ENCODE peak calls at places on chromosomes 12 and 14, in ten cellular contexts. E is mucosa of descending colon, O is right atrium auricular region, I is prostate gland, G is tibial artery, P is Peyer's patch, Y is mesenchymal stem cell, K is A549, V is pancreas, S is left lung. A is an unnamed sample.

GRCh38 chr12:70609739-70610491 is 27.3 kb downstream of the PTPRB start:
- DNase-seq in E (peak; percentile 78), O (peak; percentile 74), I (peak; percentile 9), G (peak; percentile 69), P (peak; percentile 74), Y (peak; percentile 22), K (peak; percentile 21), V (no peak), S (peak; percentile 74), A (peak; percentile 53)

GRCh38 chr12:104637616-104638015 is 180.9 kb downstream of the CHST11 start:
- DNase-seq in E (no peak), O (no peak), I (no peak), G (no peak), P (no peak), Y (no peak), K (no peak), V (no peak), S (no peak), A (no peak)

GRCh38 chr12:107091989-107092641 is 1.2 kb downstream of the CRY1 start:
- DNase-seq in E (peak; percentile 47), O (no peak), I (peak; percentile 53), G (no peak), P (no peak), Y (peak; percentile 99), K (peak; percentile 75), V (peak; percentile 36), S (no peak), A (peak; percentile 82)

GRCh38 chr14:104115691-104116543 is 22.5 kb upstream of the KIF26A start:
- DNase-seq in E (no peak), O (no peak), I (peak; percentile 36), G (peak; percentile 61), P (peak; percentile 51), Y (no peak), K (no peak), V (peak; percentile 17), S (peak; percentile 80), A (no peak)

GRCh38 chr14:68442828-68443460 is 349.9 kb downstream of the ZFP36L1 start:
- DNase-seq in E (no peak), O (no peak), I (no peak), G (no peak), P (no peak), Y (peak; percentile 30), K (no peak), V (no peak), S (no peak), A (no peak)

GRCh38 chr12:58378038-58378437 is 436.7 kb downstream of the ATP23 start:
- DNase-seq in E (no peak), O (no peak), I (no peak), G (no peak), P (no peak), Y (no peak), K (no peak), V (no peak), S (no peak), A (no peak)

GRCh38 chr12:116484807-116485206 is 74.4 kb upstream of the MAP1LC3B2 start:
- DNase-seq in E (no peak), O (no peak), I (no peak), G (no peak), P (no peak), Y (no peak), K (no peak), V (no peak), S (no peak), A (peak; percentile 34)

GRCh38 chr12:74111688-74112360 is 425.8 kb upstream of the ATXN7L3B start:
- DNase-seq in E (no peak), O (no peak), I (no peak), G (no peak), P (no peak), Y (peak; percentile 47), K (no peak), V (peak; percentile 4), S (no peak), A (no peak)

GRCh38 chr12:112165624-112166023 is 40.3 kb downstream of the TRAFD1 start:
- DNase-seq in E (no peak), O (no peak), I (no peak), G (peak; percentile 33), P (peak; percentile 25), Y (no peak), K (no peak), V (no peak), S (no peak), A (no peak)

GRCh38 chr14:88272390-88273019 is 50.6 kb downstream of the KCNK10 start:
- DNase-seq in E (no peak), O (no peak), I (no peak), G (no peak), P (no peak), Y (no peak), K (no peak), V (no peak), S (no peak), A (no peak)

GRCh38 chr12:12331896-12332295 is 18.1 kb downstream of the MANSC1 start:
- DNase-seq in E (peak; percentile 61), O (no peak), I (peak; percentile 32), G (no peak), P (no peak), Y (no peak), K (no peak), V (peak; percentile 35), S (no peak), A (no peak)

GRCh38 chr12:121628037-121628436 is 1.7 kb downstream of the ORAI1 start:
- DNase-seq in E (peak; percentile 49), O (no peak), I (no peak), G (no peak), P (peak; percentile 71), Y (peak; percentile 40), K (no peak), V (peak; percentile 23), S (no peak), A (no peak)

GRCh38 chr12:53213348-53213747 is 6.3 kb upstream of the ITGB7 start:
- DNase-seq in E (peak; percentile 92), O (peak; percentile 82), I (peak; percentile 78), G (peak; percentile 87), P (peak; percentile 93), Y (peak; percentile 75), K (peak; percentile 91), V (peak; percentile 67), S (peak; percentile 97), A (peak; percentile 87)

GRCh38 chr14:67411820-67412421 is at the start of gene PLEK2:
- DNase-seq in E (peak; percentile 88), O (no peak), I (peak; percentile 38), G (no peak), P (peak; percentile 88), Y (no peak), K (peak; percentile 40), V (peak; percentile 79), S (peak; percentile 89), A (no peak)

GRCh38 chr12:34206061-34206785 is 183.9 kb downstream of the ALG10 start:
- DNase-seq in E (no peak), O (no peak), I (no peak), G (no peak), P (no peak), Y (no peak), K (no peak), V (no peak), S (no peak), A (no peak)
- H3K9me3 ChIP-seq in E (peaks cover 52% of the 10 kb centered on the region), O (no peaks in the 10 kb centered on the region), I (no peaks in the 10 kb centered on the region), G (no peaks in the 10 kb centered on the region), P (no peaks in the 10 kb centered on the region), Y (no peaks in the 10 kb centered on the region), K (no peaks in the 10 kb centered on the region), V (no peaks in the 10 kb centered on the region), S (no peaks in the 10 kb centered on the region), A (no peaks in the 10 kb centered on the region)

GRCh38 chr14:28946267-28946666 is 179.7 kb downstream of the FOXG1 start:
- DNase-seq in E (no peak), O (no peak), I (no peak), G (no peak), P (no peak), Y (no peak), K (no peak), V (no peak), S (no peak), A (no peak)

GRCh38 chr14:28949503-28949902 is 182.9 kb downstream of the FOXG1 start:
- DNase-seq in E (no peak), O (no peak), I (peak; percentile 3), G (no peak), P (no peak), Y (no peak), K (no peak), V (no peak), S (no peak), A (no peak)

GRCh38 chr14:28954025-28954424 is 187.4 kb downstream of the FOXG1 start:
- DNase-seq in E (no peak), O (no peak), I (no peak), G (no peak), P (no peak), Y (no peak), K (no peak), V (no peak), S (no peak), A (no peak)

GRCh38 chr14:28952707-28953106 is 186.1 kb downstream of the FOXG1 start:
- DNase-seq in E (no peak), O (no peak), I (peak; percentile 5), G (no peak), P (no peak), Y (no peak), K (no peak), V (no peak), S (no peak), A (no peak)

DNA sequence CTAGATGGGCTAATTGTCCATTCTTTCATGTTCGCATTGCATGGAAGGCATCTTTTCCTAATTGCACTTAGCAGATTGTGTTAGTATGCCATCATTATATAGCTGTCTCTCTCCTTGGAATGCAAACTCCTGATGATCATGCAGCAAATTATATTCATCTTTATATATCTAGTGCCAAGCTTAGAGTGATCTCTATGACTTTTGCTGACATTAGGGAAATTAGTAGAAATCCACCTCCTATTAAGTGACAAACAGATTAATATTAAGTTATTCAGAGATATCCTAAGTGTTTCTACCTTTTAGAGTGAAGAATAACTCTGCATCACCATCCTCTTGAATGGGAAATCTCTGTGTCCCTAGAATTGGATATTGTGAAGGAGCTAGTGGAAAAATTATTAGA is 185.6 kb downstream of the FOXG1 start:
- DNase-seq in E (no peak), O (no peak), I (no peak), G (no peak), P (no peak), Y (no peak), K (no peak), V (no peak), S (no peak), A (no peak)
- H3K9me3 ChIP-seq in E (peaks cover 43% of the 10 kb centered on the region), O (no peaks in the 10 kb centered on the region), I (no peaks in the 10 kb centered on the region), G (no peaks in the 10 kb centered on the region), P (no peaks in the 10 kb centered on the region), Y (no peaks in the 10 kb centered on the region), K (no peaks in the 10 kb centered on the region), V (no peaks in the 10 kb centered on the region), S (no peaks in the 10 kb centered on the region), A (no peaks in the 10 kb centered on the region)

GRCh38 chr12:132250707-132251106 is 78.7 kb downstream of the GALNT9 start:
- DNase-seq in E (no peak), O (no peak), I (no peak), G (no peak), P (no peak), Y (no peak), K (no peak), V (no peak), S (peak; percentile 79), A (no peak)
- H3K9me3 ChIP-seq in E (no peaks in the 10 kb centered on the region), O (no peaks in the 10 kb centered on the region), I (no peaks in the 10 kb centered on the region), G (no peaks in the 10 kb centered on the region), P (no peaks in the 10 kb centered on the region), Y (no peaks in the 10 kb centered on the region), K (no peaks in the 10 kb centered on the region), V (no peaks in the 10 kb centered on the region), S (no peaks in the 10 kb centered on the region), A (no peaks in the 10 kb centered on the region)

DNA sequence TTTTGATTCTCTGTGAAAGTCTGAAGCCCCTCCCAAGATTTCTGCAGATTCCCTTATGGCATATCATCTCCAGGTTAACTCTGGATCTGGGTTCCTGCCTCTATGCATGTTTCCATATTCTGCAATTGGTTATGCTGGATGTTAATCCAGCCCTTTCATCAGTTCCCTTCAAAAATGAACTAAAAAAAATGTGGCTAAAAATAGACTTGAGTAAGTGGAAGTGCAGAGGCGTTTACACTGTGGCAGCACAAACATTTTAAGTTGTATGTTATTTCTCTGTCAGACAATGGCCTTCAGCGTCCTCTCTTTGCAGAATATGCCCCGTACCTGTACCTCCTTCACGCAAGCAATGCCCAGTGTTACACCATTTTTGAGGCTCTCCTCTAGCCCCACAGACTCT is 11.5 kb downstream of the MGST1 start:
- DNase-seq in E (no peak), O (no peak), I (no peak), G (no peak), P (no peak), Y (peak; percentile 26), K (no peak), V (no peak), S (no peak), A (no peak)
- H3K9me3 ChIP-seq in E (no peaks in the 10 kb centered on the region), O (no peaks in the 10 kb centered on the region), I (no peaks in the 10 kb centered on the region), G (no peaks in the 10 kb centered on the region), P (no peaks in the 10 kb centered on the region), Y (no peaks in the 10 kb centered on the region), K (no peaks in the 10 kb centered on the region), V (no peaks in the 10 kb centered on the region), S (no peaks in the 10 kb centered on the region), A (no peaks in the 10 kb centered on the region)

A was measured in cardiac muscle cell.